ENCODE peak calls at places on chromosomes 2 and 18, in nine cellular contexts. Q is iris pigment epithelial cell; K is AG04449; H is tibial artery; P is activated T-cell treated with anti-CD3 and anti-CD28 coated beads, Interleukin-2, amount 50 U/mL, for 24 hours; G is retinal pigment epithelial cell; C is dorsolateral prefrontal cortex; L is T-helper 2 cell; U is activated CD4-positive, alpha-beta T cell treated with anti-CD3 and anti-CD28 coated beads, Interleukin-2, amount 50 U/mL, for 1 hour. O is an unnamed sample.

GRCh38 chr18:79927597-79928562 is 23.6 kb downstream of the SLC66A2 start:
- DNase-seq in Q (no peak), K (no peak), H (peak), P (peak), G (no peak), C (no peak), L (no peak), U (no peak), O (no peak)

GRCh38 chr2:46072146-46072820 is 224.9 kb upstream of the EPAS1 start:
- DNase-seq in Q (peak), K (peak), H (no peak), P (no peak), G (peak), C (no peak), L (no peak), U (no peak), O (no peak)

GRCh38 chr2:190646780-190647626 is 1.9 kb upstream of the NAB1 start:
- DNase-seq in Q (no peak), K (no peak), H (no peak), P (no peak), G (no peak), C (no peak), L (no peak), U (no peak), O (no peak)

GRCh38 chr18:63147973-63148372 is 171.6 kb downstream of the BCL2 start:
- DNase-seq in Q (no peak), K (no peak), H (no peak), P (no peak), G (no peak), C (no peak), L (no peak), U (no peak), O (no peak)

GRCh38 chr2:100603945-100604633 is 41.3 kb downstream of the PDCL3 start:
- DNase-seq in Q (peak), K (no peak), H (no peak), P (no peak), G (no peak), C (no peak), L (no peak), U (no peak), O (no peak)

GRCh38 chr2:151056870-151057269 is 204.8 kb downstream of the RBM43 start:
- DNase-seq in Q (peak), K (no peak), H (no peak), P (no peak), G (no peak), C (no peak), L (no peak), U (no peak), O (no peak)

GRCh38 chr2:133674433-133675331 is 106.4 kb upstream of the NCKAP5 start:
- DNase-seq in Q (peak), K (peak), H (no peak), P (no peak), G (peak), C (peak), L (no peak), U (no peak), O (no peak)

GRCh38 chr18:3605562-3606443 is 155.8 kb downstream of the TGIF1 start:
- DNase-seq in Q (peak), K (no peak), H (no peak), P (peak), G (no peak), C (no peak), L (peak), U (no peak), O (no peak)

GRCh38 chr18:74387362-74387761 is 69.7 kb downstream of the DIPK1C start:
- DNase-seq in Q (no peak), K (no peak), H (no peak), P (no peak), G (no peak), C (no peak), L (no peak), U (no peak), O (no peak)

GRCh38 chr18:75230210-75231052 is 19.8 kb downstream of the TSHZ1 start:
- DNase-seq in Q (no peak), K (no peak), H (no peak), P (no peak), G (no peak), C (no peak), L (no peak), U (no peak), O (no peak)

GRCh38 chr2:218711550-218711929 is 905 bp downstream of the TTLL4 start:
- DNase-seq in Q (peak), K (no peak), H (no peak), P (no peak), G (peak), C (no peak), L (no peak), U (no peak), O (no peak)

GRCh38 chr2:5315512-5315911 is 376.7 kb upstream of the SOX11 start:
- DNase-seq in Q (no peak), K (no peak), H (no peak), P (no peak), G (no peak), C (no peak), L (no peak), U (no peak), O (no peak)

GRCh38 chr18:58733866-58734265 is 62.6 kb downstream of the MALT1 start:
- DNase-seq in Q (no peak), K (no peak), H (no peak), P (no peak), G (no peak), C (no peak), L (no peak), U (no peak), O (no peak)

GRCh38 chr2:111923271-111923670 is 24.9 kb downstream of the MERTK start:
- DNase-seq in Q (no peak), K (no peak), H (no peak), P (no peak), G (no peak), C (no peak), L (no peak), U (no peak), O (no peak)

GRCh38 chr2:20313659-20314058 is 37.0 kb downstream of the PUM2 start:
- DNase-seq in Q (peak), K (no peak), H (no peak), P (no peak), G (no peak), C (no peak), L (no peak), U (no peak), O (no peak)

GRCh38 chr2:40666438-40666837 is 214.5 kb upstream of the SLC8A1 start:
- DNase-seq in Q (no peak), K (peak), H (no peak), P (no peak), G (no peak), C (no peak), L (no peak), U (no peak), O (no peak)

GRCh38 chr18:44098551-44099098 is 582.1 kb upstream of the SETBP1 start:
- DNase-seq in Q (peak), K (no peak), H (no peak), P (no peak), G (no peak), C (no peak), L (no peak), U (no peak), O (no peak)

GRCh38 chr2:207226243-207226642 is 60.5 kb upstream of the KLF7 start:
- DNase-seq in Q (no peak), K (no peak), H (no peak), P (no peak), G (no peak), C (no peak), L (no peak), U (no peak), O (no peak)

GRCh38 chr2:237859082-237859433 is 365 bp upstream of the RAMP1 start:
- DNase-seq in Q (no peak), K (no peak), H (no peak), P (no peak), G (no peak), C (no peak), L (no peak), U (no peak), O (no peak)

GRCh38 chr2:182594286-182594685 is 121.8 kb upstream of the DNAJC10 start:
- DNase-seq in Q (peak), K (no peak), H (no peak), P (no peak), G (peak), C (no peak), L (no peak), U (no peak), O (no peak)

GRCh38 chr2:17815466-17816184 is 635 bp upstream of the MSGN1 start:
- DNase-seq in Q (no peak), K (no peak), H (no peak), P (no peak), G (no peak), C (no peak), L (no peak), U (no peak), O (no peak)

GRCh38 chr18:80229766-80230745 is 17.3 kb downstream of the PARD6G start:
- DNase-seq in Q (no peak), K (no peak), H (no peak), P (no peak), G (no peak), C (no peak), L (no peak), U (no peak), O (no peak)

GRCh38 chr18:47749195-47749973 is 181.1 kb downstream of the SMAD2 start:
- DNase-seq in Q (peak), K (no peak), H (peak), P (peak), G (peak), C (peak), L (peak), U (peak), O (peak)

GRCh38 chr2:195406886-195407603 is 250.0 kb upstream of the SLC39A10 start:
- DNase-seq in Q (peak), K (no peak), H (no peak), P (no peak), G (no peak), C (no peak), L (peak), U (no peak), O (no peak)

GRCh38 chr2:228983700-228984099 is 287.4 kb downstream of the PID1 start:
- DNase-seq in Q (no peak), K (no peak), H (no peak), P (no peak), G (no peak), C (no peak), L (no peak), U (no peak), O (no peak)

GRCh38 chr2:68253211-68254068 is 1.1 kb upstream of the PPP3R1 start:
- DNase-seq in Q (peak), K (no peak), H (no peak), P (no peak), G (no peak), C (no peak), L (peak), U (peak), O (no peak)

GRCh38 chr2:160028431-160029269 is 33.8 kb downstream of the PLA2R1 start:
- DNase-seq in Q (peak), K (peak), H (no peak), P (no peak), G (peak), C (no peak), L (no peak), U (no peak), O (no peak)